ENCODE peak calls at places on chromosomes 6 and 20, in nine cellular contexts. B is left ventricle myocardium inferior, Q is HTR-8/SVneo, D is ACHN, J is epithelial cell of esophagus, K is left cardiac atrium, T is PC-3, N is upper lobe of left lung, Z is lower leg skin. S is an unnamed sample.
A peak's percentile ranks its signal among the peaks of the same experiment; 100 is the strongest.

GRCh38 chr6:157253699-157254098 is 69.6 kb downstream of the TMEM242 start:
- DNase-seq in D (no peak), B (no peak), T (no peak), Q (no peak), Z (no peak), J (no peak), N (no peak), K (no peak), S (no peak)

GRCh38 chr6:13011612-13012146 is 295.1 kb downstream of the PHACTR1 start:
- DNase-seq in J (no peak), Q (no peak), K (no peak), D (no peak), N (no peak), T (no peak), Z (no peak), B (no peak), S (no peak)

GRCh38 chr6:39495640-39496039 is 173.1 kb upstream of the KCNK16 start:
- DNase-seq in D (no peak), Q (no peak), K (no peak), T (no peak), B (no peak), J (no peak), N (no peak), Z (no peak), S (no peak)

GRCh38 chr6:23036401-23036983 is 467.1 kb downstream of the HDGFL1 start:
- DNase-seq in D (no peak), K (no peak), Q (no peak), N (no peak), T (no peak), B (no peak), Z (no peak), J (no peak), S (no peak)

GRCh38 chr6:79463721-79464120 is 73.5 kb downstream of the LCA5 start:
- DNase-seq in T (peak; percentile 74), Z (no peak), B (no peak), K (no peak), Q (no peak), N (no peak), D (no peak), J (peak; percentile 57), S (no peak)

GRCh38 chr6:32192608-32193039 is at the start of gene GPSM3:
- DNase-seq in K (peak; percentile 72), Q (no peak), D (no peak), J (peak; percentile 19), B (peak; percentile 73), T (no peak), N (peak; percentile 83), Z (peak; percentile 94), S (peak; percentile 53)

GRCh38 chr6:159473844-159474243 is 219.2 kb downstream of the SOD2 start:
- DNase-seq in D (no peak), T (no peak), Z (no peak), N (no peak), J (no peak), B (peak; percentile 70), Q (no peak), K (no peak), S (no peak)

GRCh38 chr6:89375427-89375868 is 22.9 kb upstream of the UBE2J1 start:
- DNase-seq in J (peak; percentile 78), K (no peak), B (peak; percentile 25), D (peak; percentile 58), Z (peak; percentile 88), Q (no peak), T (peak; percentile 50), N (no peak), S (no peak)

GRCh38 chr20:57577679-57578475 is 17.0 kb downstream of the PCK1 start:
- DNase-seq in Z (no peak), Q (no peak), T (no peak), J (no peak), K (no peak), B (no peak), N (no peak), D (no peak), S (no peak)

GRCh38 chr6:38262609-38263008 is 377.1 kb downstream of the BTBD9 start:
- DNase-seq in Z (no peak), T (peak; percentile 83), N (no peak), D (no peak), K (no peak), J (peak; percentile 52), B (no peak), Q (no peak), S (peak; percentile 81)

GRCh38 chr6:40164345-40164755 is 230.1 kb upstream of the MOCS1 start:
- DNase-seq in Q (peak; percentile 12), T (no peak), K (no peak), J (no peak), Z (no peak), B (no peak), N (peak; percentile 7), D (no peak), S (no peak)

S was measured in foreskin melanocyte.